ENCODE peak calls at places on chromosome 14, in four cellular contexts. D is stimulated activated CD4-positive, alpha-beta T cell treated with anti-CD3 and anti-CD28 coated beads, TNF-alpha, amount 100 ng/mL, for 1 hour; F is NCI-H1105; U is stimulated activated naive CD4-positive, alpha-beta T cell. O is an unnamed sample.

GRCh38 chr14:53409974-53410373 is 256.9 kb upstream of the DDHD1 start:
- DNase-seq in D (no peak), F (no peak), U (no peak), O (no peak)

GRCh38 chr14:38302966-38303365 is 47.1 kb upstream of the CLEC14A start:
- DNase-seq in D (no peak), F (no peak), U (no peak), O (no peak)

GRCh38 chr14:99395904-99396530 is 84.6 kb downstream of the SETD3 start:
- DNase-seq in D (peak), F (peak), U (no peak), O (peak)

GRCh38 chr14:49966304-49966809 is 73.5 kb downstream of the ARF6 start:
- DNase-seq in D (no peak), F (no peak), U (no peak), O (no peak)

GRCh38 chr14:32985881-32986280 is 47.2 kb downstream of the NPAS3 start:
- DNase-seq in D (no peak), F (no peak), U (no peak), O (no peak)

GRCh38 chr14:101991336-101991735 is 27.0 kb downstream of the DYNC1H1 start:
- DNase-seq in D (no peak), F (no peak), U (no peak), O (no peak)

GRCh38 chr14:61337893-61338292 is 16.5 kb downstream of the PRKCH start:
- DNase-seq in D (no peak), F (no peak), U (peak), O (no peak)

GRCh38 chr14:82621881-82622450 is 1088.3 kb upstream of the SEL1L start:
- DNase-seq in D (no peak), F (no peak), U (no peak), O (no peak)

GRCh38 chr14:104972301-104973211 is 5.6 kb downstream of the AHNAK2 start:
- DNase-seq in D (no peak), F (no peak), U (no peak), O (no peak)

GRCh38 chr14:102795060-102795925 is 18.0 kb downstream of the TRAF3 start:
- DNase-seq in D (no peak), F (no peak), U (peak), O (no peak)

GRCh38 chr14:23061995-23062394 is 4.7 kb upstream of the CDH24 start:
- DNase-seq in D (no peak), F (no peak), U (no peak), O (no peak)

GRCh38 chr14:96086032-96086431 is 46.9 kb downstream of the C14orf132 start:
- DNase-seq in D (no peak), F (no peak), U (no peak), O (no peak)

GRCh38 chr14:104121142-104121541 is 17.2 kb upstream of the KIF26A start:
- DNase-seq in D (no peak), F (no peak), U (no peak), O (no peak)

GRCh38 chr14:60509438-60510253 is 700 bp downstream of the SIX6 start:
- DNase-seq in D (no peak), F (no peak), U (no peak), O (no peak)

GRCh38 chr14:63781686-63782085 is 53.8 kb upstream of the SGPP1 start:
- DNase-seq in D (no peak), F (no peak), U (no peak), O (no peak)

GRCh38 chr14:106586098-106586704 is 1059.8 kb downstream of the TMEM121 start:
- DNase-seq in D (peak), F (peak), U (peak), O (no peak)